ENCODE peak calls at places on chromosomes 6 and 20, in six cellular contexts. G is HepG2, H is fibroblast of lung, V is endothelial cell of umbilical vein, N is neural progenitor cell, S is astrocyte. E is an unnamed sample.

GRCh38 chr6:96466149-96466863 is 55.3 kb upstream of the UFL1 start:
- DNase-seq in H (peak; percentile 3), V (no peak), S (no peak), G (no peak), N (no peak), E (no peak)

GRCh38 chr20:63554361-63555278 is 661 bp downstream of the FNDC11 start:
- DNase-seq in H (no peak), N (peak; percentile 40), V (no peak), G (no peak), S (no peak), E (no peak)

GRCh38 chr6:159989471-159989870 is 20.6 kb downstream of the IGF2R start:
- DNase-seq in S (no peak), H (no peak), V (no peak), N (no peak), G (no peak), E (no peak)

GRCh38 chr20:24872291-24873014 is 76.6 kb upstream of the CST7 start:
- DNase-seq in V (no peak), N (no peak), H (no peak), S (no peak), G (no peak), E (no peak)

GRCh38 chr20:54148947-54149764 is 24.6 kb downstream of the CYP24A1 start:
- DNase-seq in V (no peak), H (no peak), G (peak; percentile 94), N (no peak), S (no peak), E (no peak)

GRCh38 chr6:128347123-128347522 is 173.3 kb downstream of the PTPRK start:
- DNase-seq in H (peak; percentile 26), S (peak; percentile 16), N (no peak), V (no peak), G (no peak), E (no peak)

GRCh38 chr20:53331151-53331973 is 262.3 kb downstream of the ZNF217 start:
- DNase-seq in G (peak; percentile 41), S (peak; percentile 72), H (peak; percentile 80), N (no peak), V (no peak), E (no peak)

GRCh38 chr20:48619126-48620101 is 208.4 kb downstream of the PREX1 start:
- DNase-seq in G (no peak), N (no peak), V (no peak), S (no peak), H (no peak), E (no peak)

GRCh38 chr20:5969348-5969935 is 19.0 kb downstream of the MCM8 start:
- DNase-seq in N (peak; percentile 95), S (no peak), V (no peak), G (no peak), H (no peak), E (no peak)

GRCh38 chr6:148999501-148999900 is 252.7 kb downstream of the UST start:
- DNase-seq in S (peak; percentile 39), G (no peak), V (no peak), N (no peak), H (peak; percentile 45), E (no peak)

GRCh38 chr20:19693508-19693907 is 64.5 kb upstream of the RIN2 start:
- DNase-seq in S (no peak), V (no peak), H (no peak), G (no peak), N (no peak), E (no peak)

GRCh38 chr6:3849681-3850450 is 693 bp downstream of the FAM50B start:
- DNase-seq in H (peak; percentile 32), S (peak; percentile 12), N (no peak), V (peak; percentile 39), G (no peak), E (no peak)

GRCh38 chr6:94636780-94637385 is 940.5 kb upstream of the MANEA start:
- DNase-seq in N (peak; percentile 60), G (peak; percentile 32), V (no peak), H (peak; percentile 1), S (peak; percentile 1), E (no peak)

GRCh38 chr6:161486326-161486725 is 212.5 kb upstream of the AGPAT4 start:
- DNase-seq in G (no peak), N (no peak), V (peak; percentile 34), H (peak; percentile 84), S (peak; percentile 77), E (no peak)

GRCh38 chr6:158665332-158665731 is 15.5 kb downstream of the SYTL3 start:
- DNase-seq in H (no peak), V (no peak), G (no peak), S (no peak), N (no peak), E (no peak)

GRCh38 chr20:33793011-33793931 is 17.9 kb upstream of the CHMP4B start:
- DNase-seq in V (peak; percentile 74), S (peak; percentile 72), H (peak; percentile 77), N (no peak), G (peak; percentile 40), E (no peak)

GRCh38 chr6:6515691-6516607 is 72.6 kb upstream of the LY86 start:
- DNase-seq in G (no peak), V (no peak), S (no peak), H (no peak), N (no peak), E (no peak)

GRCh38 chr6:169898788-169899480 is 147.5 kb downstream of the ERMARD start:
- DNase-seq in V (peak; percentile 92), G (no peak), H (no peak), N (no peak), S (no peak), E (no peak)

GRCh38 chr20:21102691-21103311 is 3.4 kb downstream of the LINC00237 start:
- DNase-seq in H (no peak), V (no peak), G (no peak), S (no peak), N (peak; percentile 82), E (no peak)

DNA sequence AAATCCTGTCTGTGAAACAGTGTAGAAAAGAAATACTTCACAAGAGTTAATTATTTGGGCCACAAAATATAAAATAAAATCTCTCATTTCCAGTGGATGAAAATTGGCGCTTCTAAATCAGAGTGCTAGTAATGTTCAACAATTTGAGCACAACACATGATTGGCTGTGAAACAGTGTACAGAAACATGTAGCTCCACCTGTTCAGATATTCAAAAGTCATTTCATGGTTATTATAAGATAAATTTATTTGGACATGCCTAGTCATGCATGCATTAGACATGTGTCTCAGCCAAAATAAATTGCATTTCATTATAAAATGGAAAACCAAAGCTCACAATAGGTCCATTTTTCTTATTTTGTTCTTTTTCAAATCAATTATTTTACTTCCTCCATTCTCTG is 374.8 kb downstream of the LMBRD1 start:
- DNase-seq in G (no peak), S (no peak), V (no peak), H (no peak), N (no peak), E (no peak)
- H3K27ac ChIP-seq in G (no peak overlapping the region), S (no peak overlapping the region), V (no peak overlapping the region), H (no peak overlapping the region), N (no peak overlapping the region), E (no peak overlapping the region)

GRCh38 chr6:56540232-56540631 is 102.5 kb downstream of the DST start:
- DNase-seq in G (no peak), V (no peak), N (no peak), H (no peak), S (no peak), E (no peak)
- H3K9ac ChIP-seq in G (peak overlapping the region; percentile 85), V (peak overlapping the region; percentile 89), N (no peak overlapping the region), H (no peak overlapping the region), S (peak overlapping the region; percentile 95), E (no peak overlapping the region)

GRCh38 chr6:50823130-50823920 is 4.7 kb downstream of the TFAP2B start:
- DNase-seq in N (no peak), V (no peak), H (no peak), S (no peak), G (no peak), E (no peak)

GRCh38 chr6:50826803-50827202 is 8.1 kb downstream of the TFAP2B start:
- DNase-seq in G (no peak), S (no peak), H (no peak), V (no peak), N (peak; percentile 77), E (no peak)

GRCh38 chr6:50825375-50826036 is 6.8 kb downstream of the TFAP2B start:
- DNase-seq in S (no peak), H (no peak), N (no peak), G (no peak), V (no peak), E (no peak)

GRCh38 chr6:50824505-50824904 is 5.8 kb downstream of the TFAP2B start:
- DNase-seq in G (no peak), S (no peak), N (no peak), H (no peak), V (no peak), E (no peak)

GRCh38 chr6:50826037-50826761 is 7.5 kb downstream of the TFAP2B start:
- DNase-seq in N (no peak), S (no peak), H (no peak), G (no peak), V (no peak), E (no peak)
- TF ChIP-seq EZH2 in N (peak; percentile 7), S (no peak), H (peak; percentile 46), G (no peak), V (no peak), E (no peak)

GRCh38 chr20:47293524-47294157 is 62.9 kb downstream of the ZMYND8 start:
- DNase-seq in H (no peak), S (no peak), N (no peak), V (no peak), G (no peak), E (no peak)
- H3K27ac ChIP-seq in H (no peak overlapping the region), S (no peak overlapping the region), N (peak overlapping the region; percentile 30), V (no peak overlapping the region), G (no peak overlapping the region), E (no peak overlapping the region)

E was measured in MM.1S.